ENCODE peak calls at places on chromosome 3, in eight cellular contexts. I, Q, G, L, H, Z, E and X are unnamed samples.

GRCh38 chr3:94249491-94250079 is 186.7 kb downstream of the NSUN3 start:
- DNase-seq in G (peak), Z (peak), H (peak), I (peak), Q (peak), E (peak), L (peak), X (peak)

GRCh38 chr3:72058493-72059081 is 273.6 kb upstream of the PROK2 start:
- DNase-seq in Q (no peak), H (no peak), L (no peak), E (no peak), G (no peak), Z (no peak), I (no peak), X (no peak)

GRCh38 chr3:106124818-106125217 is 256.0 kb upstream of the CBLB start:
- DNase-seq in G (no peak), Z (no peak), H (peak), Q (no peak), E (no peak), I (no peak), L (no peak), X (no peak)

GRCh38 chr3:155075200-155075599 is 4.9 kb upstream of the MME start:
- DNase-seq in G (no peak), H (no peak), L (no peak), Q (no peak), I (no peak), E (no peak), Z (no peak), X (no peak)

GRCh38 chr3:59728509-59728908 is 678.7 kb upstream of the CFAP20DC start:
- DNase-seq in H (no peak), G (no peak), Q (no peak), I (no peak), L (no peak), Z (no peak), E (no peak), X (no peak)

GRCh38 chr3:125163739-125164601 is 48.6 kb downstream of the SLC12A8 start:
- DNase-seq in Q (no peak), E (peak), H (peak), I (no peak), L (peak), Z (no peak), G (no peak), X (no peak)

GRCh38 chr3:71927505-71928066 is 142.6 kb upstream of the PROK2 start:
- DNase-seq in Z (no peak), I (no peak), L (no peak), G (no peak), E (no peak), Q (no peak), H (no peak), X (no peak)

GRCh38 chr3:127104586-127104985 is 88.3 kb upstream of the PRR23E start:
- DNase-seq in E (no peak), Z (no peak), G (no peak), Q (no peak), L (no peak), I (no peak), H (peak), X (peak)

GRCh38 chr3:114147281-114147680 is 31.6 kb downstream of the DRD3 start:
- DNase-seq in Q (no peak), H (peak), G (no peak), L (no peak), E (no peak), Z (no peak), I (no peak), X (no peak)

GRCh38 chr3:160401301-160402095 is 2.0 kb downstream of the SMC4 start:
- DNase-seq in Q (no peak), G (no peak), E (peak), Z (no peak), L (peak), H (no peak), I (no peak), X (no peak)

GRCh38 chr3:151976211-151977050 is 103.0 kb downstream of the SUCNR1 start:
- DNase-seq in E (peak), Q (no peak), G (no peak), L (peak), H (no peak), Z (no peak), I (no peak), X (no peak)

GRCh38 chr3:102673271-102674115 is 238.7 kb downstream of the ZPLD1 start:
- DNase-seq in H (peak), I (peak), E (peak), Z (peak), L (peak), Q (peak), G (peak), X (peak)

GRCh38 chr3:11272913-11273574 is 847 bp downstream of the ATG7 start:
- DNase-seq in G (no peak), E (no peak), L (peak), H (no peak), Q (no peak), Z (no peak), I (no peak), X (no peak)

GRCh38 chr3:98359993-98360675 is 6.5 kb downstream of the OR5K4 start:
- DNase-seq in H (no peak), I (no peak), Q (no peak), L (peak), E (no peak), Z (no peak), G (no peak), X (no peak)

GRCh38 chr3:58414538-58415197 is 19.0 kb downstream of the PDHB start:
- DNase-seq in Z (peak), G (peak), Q (no peak), H (peak), I (peak), L (peak), E (peak), X (no peak)

GRCh38 chr3:65856907-65857306 is 181.8 kb downstream of the MAGI1 start:
- DNase-seq in G (no peak), L (peak), Q (no peak), E (peak), H (no peak), Z (no peak), I (no peak), X (no peak)

GRCh38 chr3:182787302-182788036 is 5.8 kb upstream of the ATP11B start:
- DNase-seq in G (no peak), L (no peak), E (no peak), Z (no peak), H (no peak), I (no peak), Q (peak), X (no peak)

GRCh38 chr3:173745952-173746682 is 348.6 kb downstream of the NLGN1 start:
- DNase-seq in G (no peak), Z (no peak), Q (peak), H (no peak), E (no peak), L (peak), I (no peak), X (no peak)

GRCh38 chr3:14921034-14921616 is 26.3 kb upstream of the NR2C2 start:
- DNase-seq in I (peak), L (peak), Q (peak), Z (peak), G (peak), E (peak), H (peak), X (peak)

GRCh38 chr3:12724794-12725193 is 34.3 kb downstream of the TMEM40 start:
- DNase-seq in L (peak), Z (no peak), E (no peak), I (no peak), H (no peak), G (no peak), Q (no peak), X (no peak)

GRCh38 chr3:119304201-119304713 is 10.1 kb downstream of the ARHGAP31 start:
- DNase-seq in E (no peak), Z (no peak), L (peak), H (no peak), I (no peak), G (no peak), Q (no peak), X (no peak)

GRCh38 chr3:174002543-174002942 is 605.0 kb downstream of the NLGN1 start:
- DNase-seq in E (no peak), G (no peak), L (no peak), Z (peak), Q (no peak), I (no peak), H (no peak), X (no peak)

GRCh38 chr3:61903931-61904657 is 342.7 kb downstream of the PTPRG start:
- DNase-seq in Z (no peak), E (peak), G (no peak), I (no peak), H (no peak), Q (no peak), L (no peak), X (no peak)

GRCh38 chr3:99366663-99367429 is 271.5 kb upstream of the COL8A1 start:
- DNase-seq in I (no peak), Z (no peak), G (no peak), Q (no peak), H (peak), E (no peak), L (no peak), X (no peak)

GRCh38 chr3:43316783-43317460 is 30.6 kb downstream of the SNRK start:
- DNase-seq in H (no peak), Z (no peak), I (no peak), G (no peak), E (no peak), Q (no peak), L (no peak), X (no peak)

GRCh38 chr3:196706313-196706712 is 5.7 kb downstream of the CEP19 start:
- DNase-seq in E (no peak), H (no peak), I (no peak), Z (no peak), G (no peak), Q (no peak), L (no peak), X (no peak)

GRCh38 chr3:38131621-38132369 is 5.1 kb downstream of the ACAA1 start:
- DNase-seq in H (peak), G (no peak), L (peak), Z (peak), Q (no peak), E (no peak), I (no peak), X (no peak)

GRCh38 chr3:146159037-146159436 is 1.9 kb downstream of the PLOD2 start:
- DNase-seq in H (no peak), Q (no peak), L (no peak), I (no peak), G (no peak), Z (no peak), E (no peak), X (no peak)

GRCh38 chr3:127228866-127229265 is 35.9 kb downstream of the PRR23E start:
- DNase-seq in G (no peak), H (no peak), L (no peak), Z (no peak), Q (no peak), I (no peak), E (no peak), X (no peak)

GRCh38 chr3:132517311-132517710 is 79.8 kb upstream of the ACKR4 start:
- DNase-seq in E (no peak), Z (no peak), L (no peak), H (no peak), I (no peak), G (no peak), Q (no peak), X (no peak)

GRCh38 chr3:169390741-169391300 is 272.7 kb downstream of the MECOM start:
- DNase-seq in H (no peak), Q (no peak), I (no peak), L (peak), Z (no peak), E (no peak), G (no peak), X (no peak)

GRCh38 chr3:181713673-181714270 is 2.0 kb downstream of the SOX2 start:
- DNase-seq in Z (no peak), I (no peak), G (no peak), H (no peak), E (no peak), Q (no peak), L (no peak), X (no peak)

GRCh38 chr3:157921271-157921670 is 184.9 kb downstream of the SHOX2 start:
- DNase-seq in G (no peak), I (no peak), Q (no peak), Z (no peak), H (no peak), L (no peak), E (no peak), X (no peak)

GRCh38 chr3:185880600-185880999 is 55.8 kb upstream of the IGF2BP2 start:
- DNase-seq in I (no peak), Z (no peak), G (no peak), L (peak), E (no peak), Q (no peak), H (no peak), X (no peak)

GRCh38 chr3:31567036-31567435 is 34.3 kb downstream of the STT3B start:
- DNase-seq in H (peak), Q (no peak), Z (no peak), E (peak), G (no peak), L (peak), I (no peak), X (no peak)